ENCODE peak calls at places on chromosomes 12 and 14, in seven cellular contexts. L, W, N, R, F, H and S are unnamed samples.

GRCh38 chr14:92499216-92499615 is 14.4 kb upstream of the RIN3 start:
- DNase-seq in L (no peak), W (no peak), N (no peak), R (peak; percentile 11), F (no peak), H (no peak), S (no peak)

GRCh38 chr12:70648191-70648590 is 11.0 kb upstream of the PTPRB start:
- DNase-seq in L (no peak), W (no peak), N (no peak), R (no peak), F (no peak), H (no peak), S (no peak)

GRCh38 chr14:35258420-35258819 is 33.8 kb upstream of the PSMA6 start:
- DNase-seq in L (no peak), W (no peak), N (no peak), R (no peak), F (no peak), H (no peak), S (no peak)

GRCh38 chr12:106192659-106193403 is 54.1 kb upstream of the NUAK1 start:
- DNase-seq in L (no peak), W (no peak), N (no peak), R (no peak), F (no peak), H (no peak), S (no peak)

GRCh38 chr14:47154276-47154797 is 502.8 kb upstream of the RPL10L start:
- DNase-seq in L (no peak), W (no peak), N (no peak), R (no peak), F (no peak), H (no peak), S (no peak)

GRCh38 chr14:51225751-51226150 is 14.3 kb upstream of the TMX1 start:
- DNase-seq in L (no peak), W (no peak), N (no peak), R (no peak), F (no peak), H (no peak), S (no peak)

GRCh38 chr12:1083888-1084262 is 92.9 kb downstream of the ERC1 start:
- DNase-seq in L (peak; percentile 86), W (no peak), N (no peak), R (no peak), F (no peak), H (no peak), S (no peak)

GRCh38 chr12:43980627-43981191 is 144.8 kb downstream of the TMEM117 start:
- DNase-seq in L (no peak), W (no peak), N (no peak), R (no peak), F (peak; percentile 58), H (no peak), S (no peak)

GRCh38 chr14:69328765-69329164 is 68.8 kb downstream of the GALNT16 start:
- DNase-seq in L (no peak), W (no peak), N (no peak), R (no peak), F (no peak), H (no peak), S (no peak)

GRCh38 chr14:77339407-77339806 is 18.6 kb downstream of the GSTZ1 start:
- DNase-seq in L (no peak), W (no peak), N (no peak), R (no peak), F (no peak), H (no peak), S (no peak)

GRCh38 chr14:68978550-68978911 is 571 bp downstream of the ACTN1 start:
- DNase-seq in L (peak; percentile 79), W (peak; percentile 72), N (peak; percentile 91), R (peak; percentile 70), F (peak; percentile 69), H (no peak), S (no peak)

GRCh38 chr12:56987551-56988053 is 18.7 kb downstream of the ZBTB39 start:
- DNase-seq in L (peak; percentile 80), W (peak; percentile 75), N (peak; percentile 91), R (peak; percentile 82), F (peak; percentile 87), H (no peak), S (peak; percentile 80)

GRCh38 chr14:74572829-74573360 is 39.1 kb downstream of the LTBP2 start:
- DNase-seq in L (no peak), W (no peak), N (no peak), R (no peak), F (no peak), H (peak; percentile 52), S (no peak)

GRCh38 chr14:76467843-76468242 is 91.9 kb downstream of the ESRRB start:
- DNase-seq in L (no peak), W (no peak), N (no peak), R (no peak), F (no peak), H (no peak), S (no peak)

GRCh38 chr12:107372229-107372658 is 278.9 kb upstream of the CRY1 start:
- DNase-seq in L (no peak), W (no peak), N (no peak), R (no peak), F (no peak), H (no peak), S (no peak)

GRCh38 chr14:74763803-74764531 is 851 bp downstream of the YLPM1 start:
- DNase-seq in L (peak; percentile 8), W (peak; percentile 13), N (no peak), R (peak; percentile 30), F (no peak), H (peak; percentile 42), S (no peak)

DNA sequence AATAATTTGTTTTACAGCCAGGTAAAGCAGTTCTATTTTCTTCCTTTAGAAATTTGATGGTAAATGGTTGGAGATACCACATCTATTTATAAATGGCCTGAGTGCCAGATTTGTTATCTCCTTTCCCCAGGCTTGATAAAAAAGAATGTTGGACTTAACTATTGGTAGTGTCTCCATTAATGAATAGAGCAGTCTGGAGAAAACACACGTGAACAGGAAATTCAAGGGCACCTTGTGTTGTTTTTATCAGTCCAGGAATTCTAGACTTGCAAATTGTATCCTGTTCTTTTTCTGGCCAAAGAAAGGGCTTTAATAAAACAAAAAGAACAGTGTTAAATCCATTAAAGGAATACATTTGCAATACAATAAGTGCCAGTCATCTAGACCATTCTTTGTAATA is 40.8 kb upstream of the BMAL2 start:
- DNase-seq in L (no peak), W (no peak), N (no peak), R (no peak), F (no peak), H (no peak), S (no peak)
- H3K27ac ChIP-seq in L (peak overlapping the region; percentile 53), W (peak overlapping the region; percentile 76), N (no peak overlapping the region), R (no peak overlapping the region), F (no peak overlapping the region), H (no peak overlapping the region), S (no peak overlapping the region)

GRCh38 chr12:55063291-55063690 is 43.5 kb downstream of the NEUROD4 start:
- DNase-seq in L (no peak), W (no peak), N (no peak), R (no peak), F (no peak), H (no peak), S (no peak)
- TF ChIP-seq CTCF in L (no peak), W (no peak), N (no peak), R (no peak), F (no peak), H (no peak), S (no peak)

DNA sequence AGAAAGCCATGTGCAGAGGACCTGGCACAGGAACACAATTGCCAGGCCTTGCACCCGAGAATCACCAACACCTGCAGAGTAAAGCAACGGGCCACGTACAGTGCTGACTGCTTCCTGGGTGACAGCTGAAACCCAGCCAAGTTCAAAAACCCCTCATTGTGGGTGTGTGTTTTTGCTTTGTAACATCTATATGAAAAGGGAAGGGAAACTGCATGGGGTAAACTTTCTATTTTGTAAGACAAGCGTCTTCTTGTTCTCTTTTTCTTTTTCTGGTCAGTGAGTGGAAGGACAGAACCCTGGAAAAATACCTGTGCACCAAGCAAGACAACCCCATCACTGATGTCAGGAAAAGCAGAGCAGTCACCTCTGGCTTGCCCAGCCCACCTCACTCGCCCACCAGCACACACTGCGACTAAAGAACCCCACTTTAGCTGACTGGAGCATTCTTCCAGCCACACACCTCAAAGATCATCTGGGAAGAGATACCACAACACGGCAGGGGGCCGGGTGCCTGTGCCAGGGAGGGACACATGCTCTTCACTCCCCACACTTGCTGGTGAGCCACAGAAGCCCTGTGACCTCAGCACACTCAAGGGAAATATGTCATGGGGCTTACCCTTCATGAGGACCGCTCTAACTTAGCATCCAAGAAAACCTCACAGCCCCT is 172.3 kb downstream of the NDUFA12 start:
- DNase-seq in L (peak; percentile 21), W (peak; percentile 11), N (no peak), R (no peak), F (peak; percentile 80), H (no peak), S (no peak)
- H3K27ac ChIP-seq in L (no peak overlapping the region), W (no peak overlapping the region), N (no peak overlapping the region), R (no peak overlapping the region), F (peak overlapping the region; percentile 82), H (no peak overlapping the region), S (no peak overlapping the region)

DNA sequence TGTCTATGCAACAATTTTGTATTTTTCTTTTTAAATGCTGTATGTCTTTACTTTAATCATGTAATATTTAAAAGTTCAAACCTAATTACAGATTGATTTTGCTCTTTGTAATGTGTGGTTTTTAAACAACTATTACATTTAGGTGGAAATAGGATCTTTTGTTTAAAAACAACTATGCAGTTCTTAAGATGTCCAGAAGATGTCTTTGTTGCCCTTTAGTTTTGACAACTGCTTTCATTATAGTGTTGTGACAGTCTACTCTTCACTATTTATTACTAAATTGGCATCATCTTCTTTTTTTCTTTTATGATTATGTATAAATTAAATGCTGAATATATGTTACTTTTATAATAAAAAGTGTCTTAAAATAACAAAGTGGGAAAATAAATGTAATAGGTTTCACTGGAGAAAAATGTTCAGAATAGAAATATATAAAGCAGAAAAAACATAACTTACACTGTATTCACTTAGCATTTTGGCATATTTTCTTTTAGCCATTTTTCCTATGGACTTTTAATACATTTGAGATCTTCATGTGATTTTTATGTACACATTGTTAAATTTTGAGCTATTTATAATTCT is 27.1 kb upstream of the PCNX4 start:
- DNase-seq in L (no peak), W (no peak), N (no peak), R (no peak), F (no peak), H (no peak), S (no peak)
- TF ChIP-seq CTCF in L (peak; percentile 57), W (peak; percentile 71), N (peak; percentile 67), R (peak; percentile 46), F (peak; percentile 55), H (peak; percentile 78), S (peak; percentile 80)

DNA sequence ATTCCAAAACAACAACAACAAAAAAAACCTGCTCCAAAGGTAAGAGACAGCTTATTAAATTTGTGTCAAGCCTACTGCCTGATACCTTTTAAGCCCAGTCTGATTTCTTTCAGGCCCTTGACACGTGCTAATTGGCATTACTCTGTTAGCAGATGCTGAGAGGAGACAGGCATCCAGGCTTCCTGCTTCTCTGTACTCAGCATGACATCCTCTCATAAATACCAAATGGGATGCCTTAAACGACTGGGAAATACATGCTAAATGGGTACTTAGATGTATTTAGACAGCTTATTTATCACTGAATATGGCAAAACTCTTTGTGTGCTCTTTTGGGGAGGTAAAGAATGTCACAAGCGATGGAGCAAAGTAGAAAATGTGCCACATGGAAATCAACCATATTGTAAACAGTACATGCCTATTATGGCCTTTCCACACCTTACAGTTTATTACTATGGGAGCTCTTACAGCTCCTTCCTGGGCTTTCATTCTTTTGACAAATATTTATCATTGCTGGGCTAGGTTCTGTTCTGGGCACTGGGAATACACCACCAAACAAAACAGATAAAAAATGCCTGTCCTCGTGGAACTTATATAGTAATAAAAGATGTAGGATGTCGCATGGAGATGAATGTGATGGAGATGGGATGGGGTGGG is 11.5 kb upstream of the PCED1B start:
- DNase-seq in L (no peak), W (no peak), N (no peak), R (no peak), F (no peak), H (no peak), S (no peak)
- H3K27ac ChIP-seq in L (no peak overlapping the region), W (no peak overlapping the region), N (no peak overlapping the region), R (no peak overlapping the region), F (no peak overlapping the region), H (no peak overlapping the region), S (no peak overlapping the region)